ENCODE peak calls at places on chromosomes 6 and 20, in nine cellular contexts. W, X, U, T, J, F, R, D and A are unnamed samples.

GRCh38 chr6:37514377-37514776 is 14.7 kb upstream of the CCDC167 start:
- DNase-seq in F (no peak), T (no peak), W (peak; percentile 72), J (no peak), R (no peak), X (peak; percentile 68), D (no peak), U (no peak), A (no peak)

GRCh38 chr6:55654445-55654844 is 75.5 kb upstream of the HMGCLL1 start:
- DNase-seq in F (no peak), D (no peak), W (no peak), X (no peak), U (no peak), T (no peak), J (no peak), R (no peak), A (no peak)

GRCh38 chr6:158431560-158431959 is 119.3 kb downstream of the TULP4 start:
- DNase-seq in J (no peak), U (no peak), F (no peak), D (peak; percentile 75), R (no peak), W (no peak), T (no peak), X (no peak), A (no peak)

GRCh38 chr20:58759947-58760346 is 67.3 kb downstream of the NPEPL1 start:
- DNase-seq in U (no peak), J (no peak), D (peak; percentile 37), R (no peak), T (no peak), X (no peak), F (peak; percentile 54), W (no peak), A (no peak)

GRCh38 chr20:46084805-46085792 is 4.7 kb downstream of the NCOA5 start:
- DNase-seq in X (peak; percentile 12), W (peak; percentile 68), D (no peak), F (no peak), U (peak; percentile 68), R (no peak), T (no peak), J (no peak), A (no peak)

GRCh38 chr6:43873806-43874714 is 104.0 kb downstream of the VEGFA start:
- DNase-seq in R (no peak), D (no peak), W (no peak), F (no peak), U (peak; percentile 62), J (no peak), X (no peak), T (no peak), A (no peak)

GRCh38 chr6:92126983-92127382 is 1292.4 kb downstream of the EPHA7 start:
- DNase-seq in T (no peak), W (no peak), J (no peak), X (no peak), D (peak; percentile 51), U (no peak), R (no peak), F (no peak), A (no peak)

GRCh38 chr6:55758156-55758942 is 117.0 kb downstream of the BMP5 start:
- DNase-seq in T (peak; percentile 72), W (peak; percentile 98), J (no peak), F (no peak), D (no peak), X (peak; percentile 86), U (no peak), R (no peak), A (peak; percentile 82)

GRCh38 chr20:57872816-57873409 is 163.1 kb upstream of the PMEPA1 start:
- DNase-seq in F (peak; percentile 74), T (no peak), U (no peak), R (no peak), W (no peak), J (no peak), X (no peak), D (no peak), A (no peak)

GRCh38 chr6:99151634-99152344 is 197.7 kb downstream of the FAXC start:
- DNase-seq in J (peak; percentile 34), X (peak; percentile 13), F (no peak), U (peak; percentile 36), W (peak; percentile 33), T (peak; percentile 14), D (no peak), R (peak; percentile 61), A (peak; percentile 27)

GRCh38 chr6:148107911-148108310 is 234.7 kb upstream of the SASH1 start:
- DNase-seq in F (no peak), W (no peak), D (no peak), R (no peak), U (no peak), T (no peak), J (no peak), X (no peak), A (no peak)
- H3K4me3 ChIP-seq in F (no peak overlapping the region), W (no peak overlapping the region), D (no peak overlapping the region), R (no peak overlapping the region), U (no peak overlapping the region), T (no peak overlapping the region), J (no peak overlapping the region), X (no peak overlapping the region), A (no peak overlapping the region)

DNA sequence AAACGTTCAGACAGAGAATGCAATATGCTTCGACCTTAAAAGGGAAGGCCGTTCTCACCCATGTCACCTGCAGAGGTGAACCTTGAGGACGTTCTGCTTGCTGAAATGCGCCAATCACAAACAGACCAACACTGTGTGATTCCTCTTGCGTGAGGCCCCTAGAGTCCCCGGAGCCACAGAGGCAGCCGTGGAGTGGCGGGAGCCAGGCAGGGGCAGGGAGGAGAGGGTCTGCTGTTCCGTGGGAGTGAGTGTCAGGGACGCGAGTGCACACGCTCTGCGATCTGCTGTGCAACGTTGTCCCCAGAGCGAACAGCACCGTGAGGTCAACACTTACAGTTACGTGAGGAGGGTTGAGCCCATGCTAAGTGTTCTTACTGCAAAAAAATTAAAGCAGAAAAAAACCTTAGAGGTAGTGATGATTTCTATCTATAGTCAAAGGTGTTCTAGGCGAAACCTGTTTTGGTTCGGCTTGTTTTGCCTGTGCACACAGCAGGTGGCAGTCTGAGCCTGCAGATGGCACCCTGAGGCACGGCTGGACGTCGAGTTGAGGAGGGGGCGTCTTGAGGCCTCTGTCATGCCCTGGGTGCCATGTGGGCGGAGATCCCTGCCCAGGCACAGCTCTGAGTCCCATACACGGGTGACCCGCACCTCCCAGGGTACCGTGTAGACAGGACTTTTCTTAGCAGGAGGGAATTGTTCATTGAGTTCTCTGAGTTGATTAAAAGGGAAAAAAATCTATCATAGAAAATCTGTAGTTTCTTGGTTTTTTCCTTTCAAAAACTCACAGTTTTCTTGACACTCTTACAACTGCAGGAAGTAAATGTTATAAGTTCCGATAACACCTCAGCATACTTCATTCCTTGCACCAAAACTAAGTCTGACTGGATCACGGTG is 71.8 kb upstream of the FRMD1 start:
- DNase-seq in J (no peak), T (no peak), W (no peak), X (no peak), R (no peak), F (peak; percentile 73), U (peak; percentile 53), D (no peak), A (no peak)
- TF ChIP-seq CTCF in J (no peak), T (peak; percentile 68), W (no peak), X (peak; percentile 14), R (no peak), F (no peak), U (peak; percentile 48), D (no peak), A (peak; percentile 79)

GRCh38 chr20:3658708-3659491 is 4.3 kb downstream of the GFRA4 start:
- DNase-seq in F (peak; percentile 72), R (peak; percentile 90), D (peak; percentile 39), W (no peak), T (no peak), J (no peak), X (no peak), U (no peak), A (no peak)

GRCh38 chr20:3659492-3660261 is 3.5 kb downstream of the GFRA4 start:
- DNase-seq in D (no peak), U (no peak), T (no peak), X (no peak), R (peak; percentile 27), F (peak; percentile 49), J (no peak), W (no peak), A (no peak)

GRCh38 chr20:3661836-3662665 is 1.1 kb downstream of the GFRA4 start:
- DNase-seq in J (no peak), W (no peak), R (no peak), F (no peak), U (no peak), D (no peak), X (no peak), T (no peak), A (no peak)

GRCh38 chr20:3661060-3661820 is 2.0 kb downstream of the GFRA4 start:
- DNase-seq in J (no peak), W (no peak), R (no peak), T (no peak), X (no peak), F (peak; percentile 77), U (no peak), D (no peak), A (no peak)

GRCh38 chr20:3660262-3661059 is 2.7 kb downstream of the GFRA4 start:
- DNase-seq in D (no peak), W (no peak), F (peak; percentile 75), J (no peak), X (no peak), U (no peak), T (no peak), R (no peak), A (no peak)
- H3K4me3 ChIP-seq in D (no peak overlapping the region), W (no peak overlapping the region), F (no peak overlapping the region), J (peak overlapping the region; percentile 13), X (no peak overlapping the region), U (no peak overlapping the region), T (no peak overlapping the region), R (no peak overlapping the region), A (no peak overlapping the region)

DNA sequence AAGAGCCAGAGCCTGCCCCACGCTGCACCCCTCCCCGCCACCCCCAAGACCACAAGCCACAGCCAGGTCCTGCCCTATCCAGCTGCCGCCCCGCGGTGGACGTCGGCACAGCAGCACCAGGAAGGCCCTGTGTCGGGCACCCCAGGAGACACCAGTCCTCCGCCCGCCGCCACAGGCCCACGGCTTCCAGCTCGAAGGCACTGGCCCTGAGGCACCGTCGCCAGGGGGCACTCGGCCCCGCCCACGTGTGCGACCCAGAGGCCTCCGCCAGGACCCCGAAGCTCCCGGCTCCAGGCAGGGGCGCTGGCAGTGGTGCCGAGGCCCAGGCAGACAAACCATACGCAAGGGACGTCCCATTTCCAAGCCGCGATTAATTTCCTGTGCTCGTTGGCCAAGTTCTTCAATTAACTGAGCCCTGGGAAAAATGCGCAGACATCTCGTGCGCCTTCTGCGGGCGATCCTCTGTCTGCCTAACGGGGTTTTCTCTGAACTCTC is 19.4 kb downstream of the KCNQ2 start:
- DNase-seq in F (no peak), R (peak; percentile 9), W (no peak), D (no peak), J (no peak), U (no peak), T (no peak), X (no peak), A (no peak)
- TF ChIP-seq CTCF in F (no peak), R (peak; percentile 11), W (no peak), D (peak; percentile 39), J (no peak), U (no peak), T (no peak), X (no peak), A (no peak)

DNA sequence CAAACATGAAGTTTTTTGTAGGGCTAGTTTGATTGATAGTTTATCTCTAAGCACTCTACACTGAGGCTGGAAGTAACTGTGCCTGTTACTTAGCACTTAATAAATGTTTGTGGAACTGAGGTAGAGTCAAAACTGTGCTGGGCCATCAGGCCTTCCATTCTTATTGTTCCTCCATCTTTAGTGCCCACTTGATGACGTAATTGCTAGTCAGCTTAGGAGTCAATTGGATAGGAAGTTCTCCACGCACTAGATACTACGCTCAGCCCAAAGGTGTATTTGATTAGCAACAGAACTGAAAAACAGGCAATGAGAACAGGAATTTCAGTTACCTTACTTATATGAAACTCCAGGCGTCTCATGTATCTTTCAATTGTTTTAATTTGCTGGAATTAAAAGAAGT is 67.0 kb downstream of the RIPOR2 start:
- DNase-seq in W (no peak), R (no peak), T (no peak), U (no peak), D (no peak), F (no peak), X (no peak), J (no peak), A (no peak)
- H3K4me3 ChIP-seq in W (no peak overlapping the region), R (no peak overlapping the region), T (no peak overlapping the region), U (no peak overlapping the region), D (no peak overlapping the region), F (no peak overlapping the region), X (no peak overlapping the region), J (no peak overlapping the region), A (no peak overlapping the region)